ENCODE peak calls at places on chromosome 11, in five cellular contexts. S, D, V, H and X are unnamed samples.

GRCh38 chr11:95884364-95884763 is 39.5 kb downstream of the MTMR2 start:
- DNase-seq in S (peak; percentile 63), D (no peak), V (no peak), H (peak; percentile 87), X (no peak)

GRCh38 chr11:4680341-4680740 is 17.3 kb downstream of the OR51E2 start:
- DNase-seq in S (no peak), D (no peak), V (no peak), H (no peak), X (no peak)

GRCh38 chr11:107991868-107992414 is 16.8 kb upstream of the CUL5 start:
- DNase-seq in S (no peak), D (no peak), V (no peak), H (no peak), X (no peak)

GRCh38 chr11:119752946-119753345 is 23.9 kb upstream of the NECTIN1 start:
- DNase-seq in S (no peak), D (no peak), V (no peak), H (peak; percentile 62), X (no peak)

GRCh38 chr11:69035959-69036340 is 12.8 kb upstream of the TPCN2 start:
- DNase-seq in S (peak; percentile 61), D (peak; percentile 70), V (no peak), H (peak; percentile 30), X (no peak)

GRCh38 chr11:106986261-106986660 is 32.0 kb downstream of the GUCY1A2 start:
- DNase-seq in S (peak; percentile 2), D (no peak), V (no peak), H (peak; percentile 60), X (no peak)

GRCh38 chr11:77055913-77056312 is 10.9 kb upstream of the CAPN5 start:
- DNase-seq in S (no peak), D (no peak), V (no peak), H (no peak), X (no peak)

GRCh38 chr11:38392176-38392575 is 1794.1 kb upstream of the RAG2 start:
- DNase-seq in S (no peak), D (no peak), V (no peak), H (peak; percentile 59), X (no peak)

GRCh38 chr11:19283998-19284397 is 43.3 kb upstream of the E2F8 start:
- DNase-seq in S (no peak), D (no peak), V (no peak), H (no peak), X (no peak)

GRCh38 chr11:2213384-2213842 is 41.8 kb upstream of the TH start:
- DNase-seq in S (no peak), D (peak; percentile 45), V (peak; percentile 30), H (no peak), X (peak; percentile 26)

GRCh38 chr11:65182258-65183170 is 786 bp downstream of the CAPN1 start:
- DNase-seq in S (no peak), D (no peak), V (peak; percentile 39), H (peak; percentile 21), X (no peak)

GRCh38 chr11:87173185-87174039 is 135.7 kb downstream of the TMEM135 start:
- DNase-seq in S (peak; percentile 63), D (no peak), V (no peak), H (peak; percentile 79), X (no peak)

DNA sequence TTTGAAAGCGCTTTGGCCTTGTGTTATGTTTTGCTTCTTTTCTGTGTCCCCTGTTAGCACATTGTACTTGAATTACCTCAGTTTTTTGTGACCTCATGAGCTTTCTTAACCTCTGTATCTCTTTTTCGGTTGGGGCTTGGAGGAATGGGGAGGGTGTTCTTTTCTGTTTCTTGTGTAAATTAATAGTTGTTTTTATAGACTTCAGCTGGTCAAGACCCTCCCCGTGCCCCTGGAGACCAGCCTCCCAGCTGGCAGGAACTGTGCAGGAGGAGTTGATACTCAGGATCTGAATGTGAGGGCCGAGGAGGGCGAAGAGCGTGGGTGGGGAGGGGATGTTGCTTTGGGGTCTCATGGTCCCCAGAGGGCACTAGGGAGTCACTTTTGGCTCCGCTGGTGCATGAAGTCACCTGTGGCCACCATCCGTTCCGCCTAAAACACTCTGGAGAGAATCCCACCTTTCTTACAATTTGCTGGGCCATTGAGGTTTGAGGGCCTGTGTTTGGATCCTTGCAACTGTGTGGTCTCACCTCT is 44.3 kb upstream of the NNMT start:
- DNase-seq in S (no peak), D (peak; percentile 83), V (no peak), H (no peak), X (no peak)
- TF ChIP-seq CTCF in S (no peak), D (no peak), V (no peak), H (no peak), X (no peak)

GRCh38 chr11:104113541-104113940 is 50.4 kb downstream of the PDGFD start:
- DNase-seq in S (no peak), D (no peak), V (no peak), H (no peak), X (no peak)
- TF ChIP-seq CTCF in S (no peak), D (no peak), V (no peak), H (no peak), X (no peak)

GRCh38 chr11:78949976-78950690 is 375.5 kb upstream of the NARS2 start:
- DNase-seq in S (no peak), D (no peak), V (no peak), H (no peak), X (no peak)
- TF ChIP-seq CTCF in S (no peak), D (no peak), V (no peak), H (no peak), X (no peak)

GRCh38 chr11:94297967-94298576 is 6.3 kb upstream of the IZUMO1R start:
- DNase-seq in S (no peak), D (no peak), V (no peak), H (no peak), X (no peak)
- TF ChIP-seq CTCF in S (no peak), D (no peak), V (no peak), H (no peak), X (no peak)

GRCh38 chr11:128756469-128756868 is 62.6 kb downstream of the FLI1 start:
- DNase-seq in S (no peak), D (no peak), V (no peak), H (no peak), X (no peak)

GRCh38 chr11:128757886-128758612 is 64.2 kb downstream of the FLI1 start:
- DNase-seq in S (no peak), D (no peak), V (peak; percentile 47), H (no peak), X (no peak)

GRCh38 chr11:128759168-128759567 is 65.3 kb downstream of the FLI1 start:
- DNase-seq in S (no peak), D (no peak), V (no peak), H (no peak), X (no peak)

GRCh38 chr11:128759597-128759996 is 65.7 kb downstream of the FLI1 start:
- DNase-seq in S (peak; percentile 90), D (no peak), V (no peak), H (peak; percentile 87), X (no peak)

DNA sequence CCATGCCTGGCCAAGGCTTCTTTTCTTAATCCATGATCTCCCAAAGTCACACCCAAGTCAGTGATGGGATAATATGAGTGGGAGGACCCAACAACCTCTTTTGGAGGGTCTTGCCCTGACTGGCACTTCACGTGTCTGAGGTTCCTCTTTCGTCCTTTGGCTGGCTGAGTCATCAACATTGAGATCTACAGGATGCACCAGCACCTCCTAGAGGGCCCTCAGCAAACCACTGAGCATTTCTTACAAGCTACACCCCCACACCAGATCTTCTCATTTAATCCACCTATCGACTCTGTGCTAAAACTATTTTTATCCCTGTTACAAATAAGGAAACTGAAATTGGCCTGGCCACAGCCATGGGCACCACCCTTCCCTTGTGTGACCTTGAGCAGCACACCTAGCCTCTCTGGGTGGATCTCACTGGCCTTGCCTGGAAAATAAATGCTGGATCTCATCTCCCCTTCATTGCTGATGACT is 63.4 kb downstream of the FLI1 start:
- DNase-seq in S (peak; percentile 48), D (no peak), V (peak; percentile 75), H (peak; percentile 19), X (no peak)
- TF ChIP-seq CTCF in S (peak; percentile 41), D (no peak), V (peak; percentile 28), H (no peak), X (peak; percentile 45)